ENCODE peak calls at places on chromosome 15, in five cellular contexts. U, R, S, H and B are unnamed samples.

GRCh38 chr15:64030123-64030522 is 16.2 kb downstream of the DAPK2 start:
- DNase-seq in H (no peak), R (no peak), U (no peak), S (no peak), B (no peak)

GRCh38 chr15:23646165-23647000 is 1.3 kb downstream of the MAGEL2 start:
- DNase-seq in U (peak; percentile 26), R (no peak), S (no peak), H (no peak), B (no peak)

GRCh38 chr15:78880242-78880533 is 7.5 kb downstream of the MORF4L1 start:
- DNase-seq in S (peak; percentile 50), H (no peak), R (no peak), U (no peak), B (no peak)

GRCh38 chr15:67149859-67150824 is 84.7 kb downstream of the SMAD3 start:
- DNase-seq in U (peak; percentile 71), H (peak; percentile 77), R (peak; percentile 76), S (peak; percentile 97), B (peak; percentile 75)

GRCh38 chr15:99433026-99433756 is 132.6 kb upstream of the MEF2A start:
- DNase-seq in R (no peak), H (peak; percentile 15), U (no peak), S (peak; percentile 68), B (peak; percentile 60)

GRCh38 chr15:94306700-94307650 is 75.6 kb downstream of the MCTP2 start:
- DNase-seq in U (no peak), S (peak; percentile 81), R (no peak), H (no peak), B (no peak)

GRCh38 chr15:74335396-74335795 is 32.0 kb downstream of the CYP11A1 start:
- DNase-seq in S (no peak), R (no peak), U (no peak), H (no peak), B (no peak)

GRCh38 chr15:55683366-55683765 is 59.6 kb downstream of the PRTG start:
- DNase-seq in R (no peak), H (no peak), U (no peak), S (no peak), B (no peak)

GRCh38 chr15:52803543-52804306 is 13.6 kb upstream of the ONECUT1 start:
- DNase-seq in H (no peak), U (peak; percentile 55), R (peak; percentile 35), S (no peak), B (no peak)

GRCh38 chr15:29136815-29137214 is 132.8 kb downstream of the NSMCE3 start:
- DNase-seq in R (no peak), S (no peak), U (no peak), H (no peak), B (no peak)

GRCh38 chr15:36501063-36501678 is 78.3 kb upstream of the CDIN1 start:
- DNase-seq in H (no peak), R (peak; percentile 59), U (no peak), S (peak; percentile 63), B (no peak)

GRCh38 chr15:56772868-56773639 is 39.7 kb upstream of the ZNF280D start:
- DNase-seq in H (no peak), U (no peak), S (no peak), R (no peak), B (no peak)

GRCh38 chr15:64092075-64092820 is 1.4 kb downstream of the CIAO2A start:
- DNase-seq in R (no peak), U (no peak), S (no peak), H (no peak), B (no peak)

GRCh38 chr15:75673426-75674247 is 25.9 kb downstream of the SNX33 start:
- DNase-seq in U (no peak), H (peak; percentile 87), R (peak; percentile 55), S (peak; percentile 31), B (peak; percentile 90)
- H3K27ac ChIP-seq in U (no peak overlapping the region), H (peak overlapping the region; percentile 92), R (peak overlapping the region; percentile 45), S (no peak overlapping the region), B (peak overlapping the region; percentile 79)

DNA sequence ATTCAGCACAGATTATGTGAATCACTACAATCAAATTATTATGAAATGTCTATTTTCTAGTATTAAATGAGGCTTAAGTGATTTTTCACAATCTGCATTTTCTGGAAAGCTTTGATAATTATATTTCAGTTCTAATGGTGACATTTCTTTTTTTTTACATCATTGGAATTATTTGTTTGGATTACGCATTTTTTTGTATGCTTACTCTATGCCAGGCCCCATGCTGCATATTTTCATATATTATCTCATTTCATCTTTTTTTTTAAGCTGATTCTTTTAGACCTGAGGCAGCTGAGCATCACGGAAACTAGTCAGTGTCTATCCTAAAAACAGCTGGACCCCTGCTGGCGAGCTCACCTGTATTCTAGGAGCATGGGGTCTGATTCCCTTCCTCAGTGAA is 31.1 kb downstream of the SLCO3A1 start:
- DNase-seq in S (no peak), R (no peak), H (no peak), U (no peak), B (no peak)
- TF ChIP-seq CTCF in S (no peak), R (no peak), H (no peak), U (no peak), B (no peak)

GRCh38 chr15:80275946-80276345 is 23.9 kb upstream of the CTXND1 start:
- DNase-seq in U (no peak), R (no peak), S (peak; percentile 21), H (no peak), B (no peak)

GRCh38 chr15:80274554-80274953 is 22.5 kb upstream of the CTXND1 start:
- DNase-seq in R (no peak), S (no peak), U (no peak), H (no peak), B (no peak)

GRCh38 chr15:80272987-80273386 is 21.0 kb upstream of the CTXND1 start:
- DNase-seq in H (no peak), U (no peak), S (no peak), R (no peak), B (no peak)

GRCh38 chr15:80277147-80277546 is 25.1 kb upstream of the CTXND1 start:
- DNase-seq in S (no peak), R (no peak), U (no peak), H (no peak), B (no peak)
- H3K4me3 ChIP-seq in S (no peak overlapping the region), R (no peak overlapping the region), U (no peak overlapping the region), H (no peak overlapping the region), B (no peak overlapping the region)

GRCh38 chr15:58521293-58521991 is 89.7 kb downstream of the LIPC start:
- DNase-seq in S (peak; percentile 93), H (peak; percentile 58), U (no peak), R (peak; percentile 76), B (peak; percentile 38)
- H3K27ac ChIP-seq in S (no peak overlapping the region), H (peak overlapping the region; percentile 36), U (peak overlapping the region; percentile 33), R (peak overlapping the region; percentile 27), B (no peak overlapping the region)

GRCh38 chr15:38769492-38769891 is 204.9 kb upstream of the RASGRP1 start:
- DNase-seq in H (no peak), R (no peak), S (no peak), U (no peak), B (no peak)

GRCh38 chr15:38768970-38769369 is 204.4 kb upstream of the RASGRP1 start:
- DNase-seq in S (no peak), R (peak; percentile 7), U (no peak), H (peak; percentile 31), B (no peak)
- TF ChIP-seq CTCF in S (no peak), R (no peak), U (no peak), H (no peak), B (peak; percentile 35)